ENCODE peak calls at places on chromosome 6, in four cellular contexts. Z is nephron progenitor cell, O is HFF-Myc, N is NCI-H510A treated with DMSO at 0.1 percent for 48 hours. B is an unnamed sample.

GRCh38 chr6:158849899-158850806 is 31.0 kb upstream of the EZR start:
- DNase-seq in Z (no peak), O (peak; percentile 79), N (peak; percentile 12), B (peak; percentile 56)

GRCh38 chr6:63347599-63347998 is 27.8 kb upstream of the LGSN start:
- DNase-seq in Z (no peak), O (peak; percentile 53), N (no peak), B (no peak)

GRCh38 chr6:167705211-167705750 is 121.4 kb upstream of the AFDN start:
- DNase-seq in Z (no peak), O (no peak), N (no peak), B (no peak)

GRCh38 chr6:168132531-168133184 is 53.6 kb upstream of the FRMD1 start:
- DNase-seq in Z (peak; percentile 57), O (no peak), N (peak; percentile 44), B (peak; percentile 41)

GRCh38 chr6:69980624-69981023 is 114.3 kb downstream of the COL19A1 start:
- DNase-seq in Z (no peak), O (no peak), N (no peak), B (no peak)

GRCh38 chr6:19866900-19867627 is 29.9 kb downstream of the ID4 start:
- DNase-seq in Z (no peak), O (peak; percentile 24), N (no peak), B (no peak)

GRCh38 chr6:132713355-132714134 is at the start of gene VNN1:
- DNase-seq in Z (no peak), O (no peak), N (no peak), B (no peak)

GRCh38 chr6:137362878-137363804 is 131.1 kb downstream of the OLIG3 start:
- DNase-seq in Z (no peak), O (no peak), N (no peak), B (no peak)

GRCh38 chr6:170149681-170150589 is 140.9 kb downstream of the DLL1 start:
- DNase-seq in Z (no peak), O (no peak), N (peak; percentile 64), B (peak; percentile 70)

B was measured in NCI-H146.